ENCODE peak calls at places on chromosomes 7 and 10, in seven cellular contexts. V is OCI-LY7, W is tibial artery, G is SJSA1, Y is left lung, T is keratinocyte, D is GM23248. J is an unnamed sample.

GRCh38 chr10:14873090-14873760 is 5.4 kb upstream of the SUV39H2 start:
- DNase-seq in V (no peak), W (no peak), G (peak), Y (no peak), T (no peak), D (peak), J (no peak)

GRCh38 chr7:102253973-102254370 is 32.7 kb upstream of the SH2B2 start:
- DNase-seq in V (no peak), W (no peak), G (no peak), Y (no peak), T (no peak), D (no peak), J (no peak)

GRCh38 chr10:17062493-17063487 is 66.8 kb downstream of the CUBN start:
- DNase-seq in V (no peak), W (peak), G (peak), Y (no peak), T (peak), D (peak), J (peak)

GRCh38 chr7:154583454-154583853 is 419.5 kb downstream of the PAXIP1 start:
- DNase-seq in V (no peak), W (no peak), G (no peak), Y (no peak), T (no peak), D (no peak), J (no peak)

GRCh38 chr7:106217089-106217542 is 67.7 kb downstream of the NAMPT start:
- DNase-seq in V (no peak), W (peak), G (peak), Y (peak), T (no peak), D (peak), J (peak)

GRCh38 chr7:64999165-65000004 is 7.1 kb downstream of the ERV3-1 start:
- DNase-seq in V (peak), W (no peak), G (no peak), Y (no peak), T (no peak), D (no peak), J (no peak)

GRCh38 chr10:71234970-71235681 is 22.8 kb downstream of the UNC5B start:
- DNase-seq in V (no peak), W (peak), G (no peak), Y (peak), T (no peak), D (peak), J (no peak)

GRCh38 chr10:55734112-55734511 is 626.9 kb downstream of the ZWINT start:
- DNase-seq in V (no peak), W (no peak), G (no peak), Y (no peak), T (no peak), D (no peak), J (no peak)

GRCh38 chr10:95273393-95274312 is 17.1 kb downstream of the PDLIM1 start:
- DNase-seq in V (no peak), W (peak), G (peak), Y (no peak), T (no peak), D (peak), J (no peak)

GRCh38 chr7:100897111-100897608 is 1.5 kb upstream of the ACHE start:
- DNase-seq in V (peak), W (no peak), G (no peak), Y (no peak), T (no peak), D (peak), J (no peak)

GRCh38 chr10:116385311-116385710 is 42.3 kb upstream of the PNLIPRP3 start:
- DNase-seq in V (no peak), W (no peak), G (no peak), Y (no peak), T (no peak), D (no peak), J (no peak)

GRCh38 chr10:132904169-132904813 is 38.1 kb downstream of the CFAP46 start:
- DNase-seq in V (peak), W (no peak), G (peak), Y (no peak), T (peak), D (peak), J (no peak)

GRCh38 chr7:3482147-3482921 is 181.3 kb downstream of the SDK1 start:
- DNase-seq in V (peak), W (no peak), G (peak), Y (no peak), T (no peak), D (peak), J (no peak)

GRCh38 chr7:128937647-128938523 is at the start of gene IRF5:
- DNase-seq in V (no peak), W (no peak), G (no peak), Y (peak), T (no peak), D (peak), J (no peak)

GRCh38 chr7:685540-685939 is 41.0 kb upstream of the DNAAF5 start:
- DNase-seq in V (peak), W (no peak), G (no peak), Y (no peak), T (no peak), D (no peak), J (no peak)

GRCh38 chr10:91909178-91909677 is at the start of gene FGFBP3:
- DNase-seq in V (peak), W (no peak), G (no peak), Y (no peak), T (no peak), D (peak), J (no peak)

GRCh38 chr10:87861953-87862643 is 1.2 kb downstream of the KLLN start:
- DNase-seq in V (peak), W (peak), G (peak), Y (peak), T (peak), D (peak), J (peak)

GRCh38 chr7:38629621-38630020 is 1.6 kb downstream of the AMPH start:
- DNase-seq in V (no peak), W (no peak), G (no peak), Y (no peak), T (no peak), D (peak), J (no peak)

GRCh38 chr10:12782537-12782936 is 219.0 kb downstream of the CCDC3 start:
- DNase-seq in V (peak), W (no peak), G (peak), Y (no peak), T (no peak), D (peak), J (no peak)

GRCh38 chr7:13577566-13578145 is 411.8 kb downstream of the ETV1 start:
- DNase-seq in V (no peak), W (no peak), G (no peak), Y (no peak), T (no peak), D (no peak), J (no peak)

GRCh38 chr7:93442478-93443224 is 131.9 kb downstream of the CALCR start:
- DNase-seq in V (peak), W (no peak), G (peak), Y (no peak), T (no peak), D (peak), J (no peak)

GRCh38 chr10:101766306-101766705 is 9.6 kb downstream of the FGF8 start:
- DNase-seq in V (no peak), W (no peak), G (no peak), Y (no peak), T (no peak), D (no peak), J (no peak)

GRCh38 chr7:88217675-88218427 is 2.0 kb downstream of the SRI start:
- DNase-seq in V (peak), W (no peak), G (no peak), Y (no peak), T (no peak), D (no peak), J (no peak)

GRCh38 chr10:118551535-118552100 is 43.8 kb downstream of the PRLHR start:
- DNase-seq in V (no peak), W (no peak), G (no peak), Y (no peak), T (no peak), D (no peak), J (no peak)

GRCh38 chr10:103458720-103459119 is at the start of gene CALHM1:
- DNase-seq in V (peak), W (no peak), G (no peak), Y (no peak), T (no peak), D (no peak), J (no peak)

GRCh38 chr10:12803781-12804180 is 197.7 kb downstream of the CCDC3 start:
- DNase-seq in V (no peak), W (no peak), G (no peak), Y (no peak), T (no peak), D (no peak), J (no peak)

GRCh38 chr7:99030145-99030856 is 113.6 kb downstream of the SMURF1 start:
- DNase-seq in V (no peak), W (peak), G (no peak), Y (no peak), T (no peak), D (no peak), J (no peak)

GRCh38 chr7:111370002-111370401 is 192.3 kb downstream of the IMMP2L start:
- DNase-seq in V (no peak), W (no peak), G (no peak), Y (no peak), T (no peak), D (no peak), J (no peak)

GRCh38 chr10:8296090-8296741 is 241.7 kb downstream of the GATA3 start:
- DNase-seq in V (no peak), W (no peak), G (no peak), Y (no peak), T (no peak), D (no peak), J (no peak)

GRCh38 chr7:32043688-32044087 is 26.5 kb downstream of the PDE1C start:
- DNase-seq in V (no peak), W (no peak), G (no peak), Y (no peak), T (no peak), D (peak), J (no peak)

GRCh38 chr10:67110286-67110685 is 184.4 kb downstream of the LRRTM3 start:
- DNase-seq in V (no peak), W (no peak), G (no peak), Y (no peak), T (no peak), D (no peak), J (no peak)

GRCh38 chr10:75079436-75080083 is 31.9 kb upstream of the SAMD8 start:
- DNase-seq in V (no peak), W (no peak), G (no peak), Y (no peak), T (no peak), D (no peak), J (no peak)

GRCh38 chr10:113029055-113029440 is 79.0 kb downstream of the TCF7L2 start:
- DNase-seq in V (no peak), W (no peak), G (peak), Y (no peak), T (no peak), D (peak), J (no peak)

GRCh38 chr10:128820663-128821062 is 646.4 kb upstream of the MGMT start:
- DNase-seq in V (no peak), W (no peak), G (no peak), Y (no peak), T (no peak), D (no peak), J (no peak)

GRCh38 chr7:45569290-45569685 is 4.9 kb upstream of the ADCY1 start:
- DNase-seq in V (no peak), W (no peak), G (no peak), Y (no peak), T (no peak), D (no peak), J (no peak)

GRCh38 chr10:89206402-89207180 is 526 bp downstream of the CH25H start:
- DNase-seq in V (no peak), W (peak), G (no peak), Y (peak), T (no peak), D (peak), J (no peak)

GRCh38 chr7:99079104-99079503 is 64.8 kb downstream of the SMURF1 start:
- DNase-seq in V (no peak), W (no peak), G (no peak), Y (peak), T (no peak), D (no peak), J (no peak)

GRCh38 chr7:130736298-130736900 is 2.4 kb upstream of the KLF14 start:
- DNase-seq in V (no peak), W (no peak), G (no peak), Y (no peak), T (no peak), D (no peak), J (no peak)
- H3K4me3 ChIP-seq in V (no peak), W (no peak), G (no peak), Y (no peak), T (no peak), D (no peak), J (no peak)

DNA sequence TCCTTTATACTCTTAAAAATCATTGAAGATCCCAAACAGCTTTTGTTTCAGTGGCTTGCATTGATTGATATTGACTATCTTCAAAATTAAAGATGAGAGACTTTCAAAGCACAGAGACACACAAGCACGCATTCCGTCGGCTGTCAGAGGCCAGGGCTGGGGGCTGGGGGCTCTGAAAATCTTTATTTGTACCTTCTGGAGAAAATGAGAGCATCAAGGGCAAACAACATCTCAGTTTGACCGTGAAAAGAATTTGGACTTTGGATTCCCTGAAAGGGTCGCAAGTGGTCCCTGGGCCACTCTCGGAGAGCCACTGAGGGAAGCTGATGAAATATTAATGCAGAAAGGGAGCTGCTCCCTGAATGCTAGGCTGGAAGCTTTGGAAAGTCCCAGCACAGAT is 96.4 kb downstream of the CHST15 start:
- DNase-seq in V (no peak), W (no peak), G (no peak), Y (no peak), T (no peak), D (no peak), J (no peak)
- H3K27ac ChIP-seq in V (no peak), W (no peak), G (no peak), Y (peak), T (peak), D (peak), J (no peak)

GRCh38 chr7:157791261-157791660 is 454.5 kb downstream of the DNAJB6 start:
- DNase-seq in V (no peak), W (no peak), G (no peak), Y (no peak), T (no peak), D (no peak), J (no peak)
- H3K4me3 ChIP-seq in V (no peak), W (no peak), G (no peak), Y (no peak), T (no peak), D (no peak), J (no peak)

GRCh38 chr10:78747366-78747955 is 321.3 kb upstream of the ZMIZ1 start:
- DNase-seq in V (no peak), W (no peak), G (peak), Y (no peak), T (no peak), D (no peak), J (no peak)

GRCh38 chr10:78746178-78746763 is 322.5 kb upstream of the ZMIZ1 start:
- DNase-seq in V (no peak), W (no peak), G (no peak), Y (no peak), T (no peak), D (no peak), J (no peak)

GRCh38 chr10:78742730-78743615 is 325.8 kb upstream of the ZMIZ1 start:
- DNase-seq in V (peak), W (no peak), G (peak), Y (no peak), T (no peak), D (no peak), J (no peak)

GRCh38 chr10:78744521-78745090 is 324.2 kb upstream of the ZMIZ1 start:
- DNase-seq in V (no peak), W (no peak), G (no peak), Y (no peak), T (no peak), D (no peak), J (no peak)

GRCh38 chr10:78745445-78745844 is 323.3 kb upstream of the ZMIZ1 start:
- DNase-seq in V (no peak), W (no peak), G (no peak), Y (no peak), T (no peak), D (no peak), J (no peak)
- H3K27ac ChIP-seq in V (no peak), W (no peak), G (no peak), Y (no peak), T (no peak), D (no peak), J (no peak)

GRCh38 chr10:10911471-10911921 is 106.2 kb upstream of the CELF2 start:
- DNase-seq in V (no peak), W (peak), G (peak), Y (peak), T (peak), D (peak), J (peak)
- H3K4me3 ChIP-seq in V (no peak), W (peak), G (no peak), Y (no peak), T (no peak), D (peak), J (peak)

DNA sequence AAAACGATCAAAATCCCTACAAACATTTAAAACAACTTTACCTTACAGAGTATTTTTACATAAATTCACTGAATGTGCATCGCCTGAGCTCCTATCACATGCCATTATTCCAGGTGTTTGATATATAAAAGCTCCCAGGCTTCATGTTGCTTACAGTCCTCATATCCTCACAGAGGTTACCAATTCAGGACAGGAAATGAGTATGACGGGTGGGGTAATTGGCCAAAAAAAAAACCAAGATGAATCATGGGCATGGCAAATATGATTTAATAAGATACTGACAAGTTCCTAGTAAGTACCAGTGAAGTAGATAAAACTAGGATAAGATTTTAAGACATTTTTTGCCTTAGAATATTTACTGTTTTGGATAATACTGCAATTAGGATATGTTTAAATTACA is 135.8 kb downstream of the KMT2E start:
- DNase-seq in V (no peak), W (no peak), G (no peak), Y (no peak), T (no peak), D (peak), J (no peak)
- H3K27ac ChIP-seq in V (no peak), W (no peak), G (no peak), Y (no peak), T (peak), D (peak), J (no peak)